ENCODE peak calls at places on chromosomes 4 and X, in ten cellular contexts. E is MM.1S, O is astrocyte of the spinal cord, Q is left lung, S is cardiac muscle cell, X is mucosa of descending colon, T is tibial artery, R is GM06990, B is fibroblast of mammary gland, W is foreskin fibroblast. J is an unnamed sample.

GRCh38 chrX:129347291-129347690 is 176.0 kb downstream of the SMARCA1 start:
- DNase-seq in E (no peak), O (no peak), Q (no peak), S (no peak), X (no peak), T (no peak), R (no peak), B (no peak), W (no peak), J (no peak)

GRCh38 chr4:581753-582361 is 5.8 kb upstream of the TMEM271 start:
- DNase-seq in E (no peak), O (no peak), Q (no peak), S (no peak), X (no peak), T (no peak), R (no peak), B (no peak), W (no peak), J (no peak)

GRCh38 chrX:119292445-119292844 is 56.4 kb downstream of the PGRMC1 start:
- DNase-seq in E (no peak), O (no peak), Q (no peak), S (no peak), X (no peak), T (no peak), R (no peak), B (peak; percentile 1), W (no peak), J (no peak)

GRCh38 chr4:130722370-130722769 is 1626.4 kb downstream of the C4orf33 start:
- DNase-seq in E (no peak), O (no peak), Q (no peak), S (no peak), X (no peak), T (no peak), R (no peak), B (peak; percentile 7), W (no peak), J (no peak)

GRCh38 chr4:184142121-184143000 is 75.3 kb downstream of the ENPP6 start:
- DNase-seq in E (no peak), O (no peak), Q (no peak), S (no peak), X (no peak), T (no peak), R (no peak), B (no peak), W (no peak), J (no peak)

GRCh38 chr4:108527729-108528128 is 92.6 kb upstream of the RPL34 start:
- DNase-seq in E (peak; percentile 40), O (no peak), Q (no peak), S (no peak), X (no peak), T (no peak), R (no peak), B (no peak), W (no peak), J (no peak)

GRCh38 chr4:153790962-153791551 is 2.2 kb upstream of the SFRP2 start:
- DNase-seq in E (no peak), O (no peak), Q (no peak), S (peak; percentile 24), X (peak; percentile 56), T (peak; percentile 55), R (peak; percentile 26), B (peak; percentile 64), W (no peak), J (peak; percentile 11)

GRCh38 chr4:130306566-130306965 is 1210.6 kb downstream of the C4orf33 start:
- DNase-seq in E (no peak), O (no peak), Q (no peak), S (no peak), X (no peak), T (no peak), R (no peak), B (no peak), W (no peak), J (no peak)

GRCh38 chrX:148600131-148600530 is 99.7 kb downstream of the AFF2 start:
- DNase-seq in E (no peak), O (no peak), Q (no peak), S (no peak), X (no peak), T (no peak), R (no peak), B (no peak), W (no peak), J (no peak)

GRCh38 chr4:633406-633805 is 8.0 kb downstream of the PDE6B start:
- DNase-seq in E (no peak), O (no peak), Q (no peak), S (no peak), X (peak; percentile 34), T (no peak), R (no peak), B (no peak), W (no peak), J (no peak)

GRCh38 chrX:125492439-125492838 is 172.8 kb downstream of the TEX13C start:
- DNase-seq in E (no peak), O (no peak), Q (no peak), S (no peak), X (no peak), T (no peak), R (no peak), B (no peak), W (no peak), J (no peak)

GRCh38 chr4:185914583-185915199 is 102.7 kb upstream of the SORBS2 start:
- DNase-seq in E (no peak), O (peak; percentile 93), Q (no peak), S (peak; percentile 53), X (no peak), T (no peak), R (no peak), B (peak; percentile 10), W (no peak), J (peak; percentile 52)

GRCh38 chrX:49627030-49627777 is 28.4 kb downstream of the GAGE1 start:
- DNase-seq in E (peak; percentile 67), O (no peak), Q (no peak), S (peak; percentile 9), X (no peak), T (no peak), R (peak; percentile 22), B (peak; percentile 3), W (no peak), J (no peak)

GRCh38 chr4:11313157-11313943 is 115.3 kb downstream of the HS3ST1 start:
- DNase-seq in E (no peak), O (peak; percentile 6), Q (no peak), S (no peak), X (no peak), T (no peak), R (no peak), B (no peak), W (no peak), J (peak; percentile 3)

GRCh38 chr4:150217192-150217591 is 138.9 kb downstream of the DCLK2 start:
- DNase-seq in E (no peak), O (peak; percentile 85), Q (no peak), S (peak; percentile 73), X (no peak), T (no peak), R (no peak), B (peak; percentile 85), W (peak; percentile 76), J (peak; percentile 83)

GRCh38 chr4:20761826-20762225 is 61.6 kb downstream of the PACRGL start:
- DNase-seq in E (no peak), O (no peak), Q (no peak), S (no peak), X (no peak), T (no peak), R (no peak), B (no peak), W (no peak), J (no peak)

DNA sequence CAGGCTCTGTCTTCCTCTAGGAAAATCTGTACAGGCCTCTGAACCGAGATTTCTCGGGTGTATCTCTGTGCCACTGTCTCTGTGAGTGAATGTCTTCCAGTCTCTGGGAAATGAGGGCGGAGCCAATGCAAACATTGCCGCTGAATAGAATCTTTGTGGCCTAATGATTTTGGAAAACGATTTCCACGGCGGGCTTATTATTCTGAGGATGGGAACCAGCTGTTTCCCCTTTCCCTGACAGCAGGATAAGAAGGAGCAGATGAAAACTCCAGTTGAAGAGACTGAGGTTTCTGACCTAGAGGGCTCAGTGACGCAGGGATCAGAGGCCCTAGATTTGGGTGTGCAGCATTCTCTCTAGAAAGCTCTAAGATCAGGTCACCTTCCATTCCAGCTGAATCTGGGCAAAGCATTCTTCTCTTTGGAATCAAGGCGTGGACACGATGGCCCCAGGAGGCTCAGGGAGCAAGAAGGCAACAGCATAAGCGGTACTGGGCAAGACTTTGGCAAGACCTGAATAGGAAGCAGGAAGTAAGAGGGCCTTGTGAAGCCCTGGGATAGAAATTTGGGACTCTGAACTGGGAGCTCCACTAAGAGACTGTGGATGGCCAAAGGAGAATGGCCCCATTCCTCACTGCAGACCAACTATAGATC is 47.3 kb downstream of the PJA1 start:
- DNase-seq in E (no peak), O (no peak), Q (no peak), S (peak; percentile 44), X (no peak), T (no peak), R (no peak), B (no peak), W (no peak), J (no peak)
- TF ChIP-seq CTCF in E (no peak), O (no peak), Q (no peak), S (no peak), X (no peak), T (no peak), R (no peak), B (no peak), W (no peak), J (no peak)

GRCh38 chrX:73215263-73215662 is 612 bp upstream of the NAP1L2 start:
- DNase-seq in E (no peak), O (no peak), Q (no peak), S (no peak), X (no peak), T (no peak), R (no peak), B (no peak), W (no peak), J (no peak)

GRCh38 chrX:73213734-73214133 is 917 bp downstream of the NAP1L2 start:
- DNase-seq in E (no peak), O (no peak), Q (no peak), S (no peak), X (no peak), T (no peak), R (no peak), B (no peak), W (no peak), J (no peak)

GRCh38 chrX:73214366-73215094 is at the start of gene NAP1L2:
- DNase-seq in E (peak; percentile 86), O (peak; percentile 5), Q (no peak), S (peak; percentile 6), X (peak; percentile 46), T (peak; percentile 18), R (peak; percentile 11), B (peak; percentile 16), W (no peak), J (peak; percentile 4)
- H3K4me3 ChIP-seq in E (peak within 1 kb of the TSS; percentile 81), O (peak within 1 kb of the TSS; percentile 34), Q (peak within 1 kb of the TSS; percentile 6), S (peak within 1 kb of the TSS; percentile 57), X (no peak within 1 kb of the TSS), T (peak within 1 kb of the TSS; percentile 57), R (peak within 1 kb of the TSS; percentile 70), B (peak within 1 kb of the TSS; percentile 28), W (peak within 1 kb of the TSS; percentile 42), J (peak within 1 kb of the TSS; percentile 19)

GRCh38 chrX:24879679-24880078 is 136.1 kb downstream of the ARX start:
- DNase-seq in E (no peak), O (no peak), Q (no peak), S (no peak), X (no peak), T (no peak), R (no peak), B (no peak), W (no peak), J (no peak)
- TF ChIP-seq CTCF in E (no peak), O (no peak), Q (no peak), S (no peak), X (no peak), T (no peak), R (no peak), B (no peak), W (no peak), J (no peak)

GRCh38 chr4:140085924-140086323 is 68.1 kb downstream of the MAML3 start:
- DNase-seq in E (no peak), O (no peak), Q (no peak), S (no peak), X (no peak), T (no peak), R (no peak), B (no peak), W (no peak), J (no peak)
- H3K4me3 ChIP-seq in E (no peak overlapping the region), O (no peak overlapping the region), Q (no peak overlapping the region), S (no peak overlapping the region), X (no peak overlapping the region), T (peak overlapping the region; percentile 25), R (no peak overlapping the region), B (no peak overlapping the region), W (no peak overlapping the region), J (no peak overlapping the region)